ENCODE peak calls at places on chromosomes 5 and 9, in seven cellular contexts. X, C, R, S, O, M and A are unnamed samples.

GRCh38 chr9:125752070-125752628 is 5.0 kb downstream of the PBX3 start:
- DNase-seq in X (no peak), C (no peak), R (no peak), S (no peak), O (no peak), M (no peak), A (no peak)

GRCh38 chr9:90641868-90642558 is 611 bp downstream of the DIRAS2 start:
- DNase-seq in X (no peak), C (no peak), R (peak; percentile 54), S (no peak), O (no peak), M (no peak), A (no peak)

GRCh38 chr9:79569814-79570448 is 1.8 kb upstream of the TLE4 start:
- DNase-seq in X (no peak), C (no peak), R (no peak), S (no peak), O (no peak), M (no peak), A (no peak)

GRCh38 chr9:84756156-84756555 is 86.6 kb downstream of the NTRK2 start:
- DNase-seq in X (no peak), C (no peak), R (peak; percentile 75), S (no peak), O (no peak), M (no peak), A (no peak)

GRCh38 chr5:31962321-31962720 is 211.8 kb downstream of the GOLPH3 start:
- DNase-seq in X (no peak), C (no peak), R (no peak), S (no peak), O (no peak), M (no peak), A (no peak)

GRCh38 chr5:66207800-66208561 is 63.9 kb downstream of the SREK1 start:
- DNase-seq in X (peak; percentile 10), C (no peak), R (no peak), S (no peak), O (no peak), M (no peak), A (no peak)

GRCh38 chr9:90012825-90013425 is 408.1 kb downstream of the GADD45G start:
- DNase-seq in X (no peak), C (no peak), R (no peak), S (no peak), O (no peak), M (no peak), A (no peak)

GRCh38 chr5:134738963-134739661 is 764 bp downstream of the CAMLG start:
- DNase-seq in X (peak; percentile 16), C (no peak), R (peak; percentile 29), S (peak; percentile 52), O (no peak), M (peak; percentile 32), A (peak; percentile 27)

GRCh38 chr5:11128021-11128420 is 367.0 kb upstream of the DAP start:
- DNase-seq in X (no peak), C (no peak), R (no peak), S (no peak), O (no peak), M (no peak), A (no peak)

GRCh38 chr5:39314591-39314990 is 49.7 kb downstream of the C9 start:
- DNase-seq in X (no peak), C (no peak), R (no peak), S (no peak), O (no peak), M (no peak), A (no peak)

GRCh38 chr5:130268489-130268888 is 364.2 kb downstream of the CHSY3 start:
- DNase-seq in X (no peak), C (no peak), R (no peak), S (no peak), O (no peak), M (no peak), A (no peak)

GRCh38 chr9:131042666-131043065 is 33.7 kb downstream of the LAMC3 start:
- DNase-seq in X (no peak), C (no peak), R (no peak), S (no peak), O (no peak), M (no peak), A (no peak)

GRCh38 chr5:112915831-112916230 is 6.2 kb downstream of the REEP5 start:
- DNase-seq in X (no peak), C (no peak), R (no peak), S (no peak), O (no peak), M (no peak), A (no peak)

GRCh38 chr9:94913550-94913949 is 187.1 kb downstream of the AOPEP start:
- DNase-seq in X (no peak), C (no peak), R (peak; percentile 80), S (no peak), O (no peak), M (no peak), A (no peak)

GRCh38 chr5:112628219-112628618 is 109.5 kb upstream of the APC start:
- DNase-seq in X (no peak), C (no peak), R (no peak), S (no peak), O (no peak), M (no peak), A (no peak)

GRCh38 chr5:116514521-116514920 is 60.1 kb downstream of the SEMA6A start:
- DNase-seq in X (no peak), C (no peak), R (no peak), S (no peak), O (no peak), M (no peak), A (no peak)

GRCh38 chr9:34741628-34742027 is 31.7 kb upstream of the CCL21 start:
- DNase-seq in X (no peak), C (no peak), R (no peak), S (no peak), O (no peak), M (no peak), A (no peak)

GRCh38 chr5:132595624-132596023 is 38.8 kb downstream of the RAD50 start:
- DNase-seq in X (no peak), C (no peak), R (no peak), S (no peak), O (no peak), M (no peak), A (no peak)

GRCh38 chr9:7320139-7320538 is 479.4 kb downstream of the DMAC1 start:
- DNase-seq in X (peak; percentile 79), C (peak; percentile 35), R (no peak), S (no peak), O (no peak), M (no peak), A (no peak)

GRCh38 chr9:118782790-118783463 is 586.3 kb downstream of the BRINP1 start:
- DNase-seq in X (no peak), C (no peak), R (no peak), S (no peak), O (no peak), M (no peak), A (no peak)

GRCh38 chr5:123610209-123610608 is 98.2 kb downstream of the CSNK1G3 start:
- DNase-seq in X (no peak), C (no peak), R (no peak), S (no peak), O (no peak), M (no peak), A (no peak)

GRCh38 chr5:145983461-145983860 is 47.1 kb downstream of the SH3RF2 start:
- DNase-seq in X (no peak), C (no peak), R (no peak), S (no peak), O (no peak), M (no peak), A (no peak)

GRCh38 chr5:622946-623522 is 10.9 kb downstream of the CEP72 start:
- DNase-seq in X (no peak), C (no peak), R (no peak), S (no peak), O (no peak), M (no peak), A (no peak)

GRCh38 chr5:96220610-96221390 is 212.2 kb downstream of the PCSK1 start:
- DNase-seq in X (no peak), C (no peak), R (no peak), S (no peak), O (no peak), M (peak; percentile 12), A (no peak)

GRCh38 chr5:177476531-177477233 is 3.2 kb upstream of the DBN1 start:
- DNase-seq in X (no peak), C (no peak), R (no peak), S (no peak), O (no peak), M (no peak), A (no peak)

GRCh38 chr5:35230043-35230611 is at the start of gene PRLR:
- DNase-seq in X (no peak), C (no peak), R (no peak), S (no peak), O (no peak), M (no peak), A (no peak)

GRCh38 chr9:99294850-99295461 is 72.9 kb downstream of the SEC61B start:
- DNase-seq in X (no peak), C (no peak), R (no peak), S (no peak), O (no peak), M (no peak), A (no peak)

GRCh38 chr5:138953370-138954256 is 78.5 kb upstream of the LRRTM2 start:
- DNase-seq in X (peak; percentile 32), C (peak; percentile 28), R (peak; percentile 91), S (peak; percentile 54), O (peak; percentile 84), M (no peak), A (no peak)

GRCh38 chr5:132662925-132663770 is 5.2 kb downstream of the IL13 start:
- DNase-seq in X (no peak), C (no peak), R (no peak), S (peak; percentile 54), O (peak; percentile 69), M (peak; percentile 78), A (peak; percentile 38)

GRCh38 chr9:130331061-130331460 is 65.5 kb downstream of the HMCN2 start:
- DNase-seq in X (no peak), C (no peak), R (no peak), S (no peak), O (no peak), M (no peak), A (no peak)

GRCh38 chr5:171914939-171915338 is 91.5 kb downstream of the FBXW11 start:
- DNase-seq in X (no peak), C (no peak), R (no peak), S (no peak), O (no peak), M (no peak), A (no peak)